ENCODE peak calls at places on chromosomes 3 and 15, in eight cellular contexts. F, X, P, S, C, O, I and H are unnamed samples.

GRCh38 chr15:35753486-35753885 is 207.5 kb upstream of the DPH6 start:
- DNase-seq in P (no peak), O (no peak), I (no peak), F (no peak), X (no peak), S (no peak), C (no peak), H (peak)

GRCh38 chr3:52150860-52151259 is 3.4 kb downstream of the POC1A start:
- DNase-seq in C (no peak), P (no peak), X (no peak), F (no peak), O (no peak), S (no peak), I (no peak), H (no peak)

GRCh38 chr3:160747437-160747836 is 8.6 kb upstream of the PPM1L start:
- DNase-seq in O (no peak), X (no peak), C (no peak), F (no peak), P (no peak), S (no peak), I (no peak), H (no peak)

GRCh38 chr15:31503758-31504461 is 177.3 kb downstream of the KLF13 start:
- DNase-seq in F (peak), O (no peak), I (no peak), C (no peak), X (no peak), P (no peak), S (no peak), H (no peak)

GRCh38 chr15:89978914-89979313 is 22.2 kb upstream of the ZNF710 start:
- DNase-seq in P (no peak), C (no peak), O (no peak), S (no peak), X (no peak), I (no peak), F (no peak), H (no peak)

GRCh38 chr3:70824078-70824477 is 511.6 kb upstream of the MDFIC2 start:
- DNase-seq in S (no peak), C (no peak), X (no peak), P (no peak), I (no peak), O (no peak), F (no peak), H (peak)

GRCh38 chr3:52322466-52322865 is 6.3 kb downstream of the DNAH1 start:
- DNase-seq in X (no peak), P (no peak), F (no peak), I (no peak), O (peak), C (no peak), S (no peak), H (no peak)

GRCh38 chr15:27495963-27496459 is 525.0 kb downstream of the GABRG3 start:
- DNase-seq in I (no peak), C (no peak), O (no peak), S (no peak), F (no peak), P (no peak), X (no peak), H (no peak)

GRCh38 chr15:76998661-76999285 is 3.8 kb downstream of the PSTPIP1 start:
- DNase-seq in O (peak), X (no peak), S (no peak), I (no peak), F (no peak), C (no peak), P (no peak), H (no peak)

GRCh38 chr15:88835646-88836045 is 32.4 kb downstream of the ACAN start:
- DNase-seq in F (no peak), X (no peak), S (no peak), O (no peak), C (no peak), I (no peak), P (no peak), H (peak)

GRCh38 chr3:196138464-196138863 is 56.6 kb upstream of the TFRC start:
- DNase-seq in I (no peak), X (no peak), F (no peak), O (no peak), C (no peak), S (no peak), P (no peak), H (peak)

GRCh38 chr3:33799202-33799551 is 747 bp downstream of the PDCD6IP start:
- DNase-seq in O (no peak), C (no peak), F (no peak), P (no peak), X (no peak), S (no peak), I (peak), H (no peak)

GRCh38 chr15:31977812-31978662 is 52.3 kb upstream of the CHRNA7 start:
- DNase-seq in S (peak), X (peak), F (peak), P (peak), C (peak), I (no peak), O (peak), H (peak)

GRCh38 chr3:35970793-35971192 is 331.5 kb downstream of the ARPP21 start:
- DNase-seq in P (no peak), C (no peak), F (no peak), S (no peak), X (no peak), I (no peak), O (no peak), H (no peak)

GRCh38 chr3:35968223-35968622 is 328.9 kb downstream of the ARPP21 start:
- DNase-seq in C (no peak), I (no peak), P (no peak), O (no peak), S (no peak), F (no peak), X (no peak), H (no peak)

GRCh38 chr3:35965908-35966307 is 326.6 kb downstream of the ARPP21 start:
- DNase-seq in S (peak), P (no peak), I (no peak), C (peak), O (no peak), F (no peak), X (no peak), H (peak)

DNA sequence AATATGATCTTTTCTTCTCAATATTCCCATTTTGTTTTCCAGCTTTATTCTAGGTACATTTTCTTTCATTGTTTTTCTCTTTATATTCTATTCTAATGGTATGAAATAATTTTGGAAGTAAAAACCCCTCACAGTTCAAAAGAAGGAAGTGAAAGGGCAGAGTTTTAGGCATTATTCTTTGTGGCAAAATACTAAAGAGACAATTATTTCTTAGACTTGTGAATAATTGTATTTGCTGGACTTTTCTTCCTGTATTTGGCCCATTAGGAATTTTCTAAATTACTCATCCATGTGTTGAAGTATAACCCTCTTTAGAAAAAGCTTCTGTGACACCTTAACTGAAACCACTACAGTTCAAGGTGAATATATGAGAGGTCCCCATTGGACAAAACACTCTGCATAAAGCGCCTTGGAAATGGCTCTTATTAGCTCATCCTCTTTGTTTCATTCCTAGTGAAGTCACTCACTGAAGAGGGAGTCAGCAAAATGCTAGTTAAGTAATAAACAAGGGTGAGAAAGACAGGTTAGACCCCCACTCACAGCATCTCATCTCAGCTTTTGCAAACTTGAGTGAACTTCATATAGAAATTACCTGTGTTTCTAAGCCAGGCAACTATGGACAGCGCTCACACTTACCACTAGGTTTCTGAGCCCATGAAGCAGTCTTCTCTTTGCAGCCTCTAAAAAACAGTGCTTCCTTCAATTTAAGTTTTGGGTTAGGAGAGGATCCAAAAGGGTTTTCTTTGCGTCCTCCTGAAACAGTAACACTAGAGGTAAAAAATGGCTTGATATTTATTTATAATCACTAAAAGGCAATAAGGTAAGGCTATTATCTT is 327.5 kb downstream of the ARPP21 start:
- DNase-seq in X (no peak), C (no peak), S (no peak), O (no peak), F (no peak), P (no peak), I (no peak), H (no peak)
- TF ChIP-seq CTCF in X (no peak), C (no peak), S (no peak), O (no peak), F (no peak), P (peak), I (no peak), H (peak)

GRCh38 chr3:138220788-138221187 is 33.7 kb downstream of the ARMC8 start:
- DNase-seq in X (no peak), O (no peak), I (no peak), F (no peak), P (no peak), S (no peak), C (no peak), H (peak)

GRCh38 chr3:138222316-138222715 is 35.2 kb downstream of the ARMC8 start:
- DNase-seq in P (no peak), C (no peak), X (no peak), F (no peak), S (no peak), O (no peak), I (peak), H (no peak)

GRCh38 chr3:138222888-138223287 is 35.8 kb downstream of the ARMC8 start:
- DNase-seq in X (no peak), P (no peak), C (no peak), F (no peak), O (no peak), I (no peak), S (no peak), H (no peak)

GRCh38 chr3:138220242-138220641 is 33.1 kb downstream of the ARMC8 start:
- DNase-seq in P (no peak), X (no peak), C (no peak), I (no peak), F (no peak), S (no peak), O (no peak), H (no peak)

GRCh38 chr3:138219255-138219654 is 32.2 kb downstream of the ARMC8 start:
- DNase-seq in X (no peak), O (no peak), I (no peak), P (no peak), F (no peak), S (no peak), C (no peak), H (peak)
- TF ChIP-seq CTCF in X (no peak), O (no peak), I (no peak), P (no peak), F (no peak), S (no peak), C (no peak), H (no peak)

GRCh38 chr3:180854887-180855286 is 57.6 kb upstream of the FXR1 start:
- DNase-seq in C (no peak), O (no peak), F (no peak), P (peak), S (no peak), I (no peak), X (no peak), H (no peak)

GRCh38 chr3:180860180-180860858 is 52.2 kb upstream of the FXR1 start:
- DNase-seq in F (no peak), X (no peak), I (no peak), S (no peak), P (no peak), C (no peak), O (no peak), H (no peak)

GRCh38 chr3:180855956-180856355 is 56.5 kb upstream of the FXR1 start:
- DNase-seq in X (no peak), O (no peak), C (no peak), P (no peak), S (no peak), I (no peak), F (no peak), H (no peak)

GRCh38 chr3:180855364-180855763 is 57.1 kb upstream of the FXR1 start:
- DNase-seq in S (peak), P (peak), X (no peak), F (no peak), C (no peak), O (no peak), I (no peak), H (peak)
- TF ChIP-seq CTCF in S (peak), P (peak), X (no peak), F (no peak), C (no peak), O (peak), I (no peak), H (no peak)

DNA sequence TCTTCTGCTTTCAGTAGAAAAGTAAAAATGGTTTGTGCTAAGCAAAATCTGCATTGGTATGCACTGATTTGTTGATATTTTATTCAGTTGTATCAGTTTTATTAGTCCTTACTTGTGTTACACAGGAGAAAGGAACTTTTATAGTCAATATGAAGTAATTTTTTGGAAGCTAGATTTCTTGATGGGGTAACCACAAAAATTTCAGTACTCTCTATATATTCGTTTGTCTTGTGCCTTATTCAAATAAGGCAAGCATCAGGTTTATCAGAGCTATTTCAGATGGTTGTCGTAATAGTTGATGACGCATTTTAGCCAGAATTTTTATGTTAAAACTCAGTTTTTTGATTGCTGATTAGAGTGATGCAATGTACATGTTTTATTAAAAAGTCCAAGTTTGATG is 50.7 kb upstream of the NIPA1 start:
- DNase-seq in P (no peak), O (no peak), S (no peak), I (no peak), C (no peak), X (no peak), F (no peak), H (peak)
- TF ChIP-seq CTCF in P (no peak), O (no peak), S (no peak), I (no peak), C (no peak), X (no peak), F (no peak), H (no peak)

GRCh38 chr3:99499235-99499798 is 139.1 kb upstream of the COL8A1 start:
- DNase-seq in S (peak), F (no peak), I (no peak), O (no peak), C (peak), X (no peak), P (peak), H (peak)
- TF ChIP-seq CTCF in S (peak), F (peak), I (peak), O (peak), C (peak), X (peak), P (peak), H (peak)

GRCh38 chr3:23493846-23494245 is 290.7 kb downstream of the UBE2E2 start:
- DNase-seq in S (no peak), F (no peak), C (no peak), P (no peak), I (no peak), O (no peak), X (no peak), H (no peak)
- TF ChIP-seq CTCF in S (no peak), F (no peak), C (no peak), P (no peak), I (no peak), O (no peak), X (no peak), H (no peak)

DNA sequence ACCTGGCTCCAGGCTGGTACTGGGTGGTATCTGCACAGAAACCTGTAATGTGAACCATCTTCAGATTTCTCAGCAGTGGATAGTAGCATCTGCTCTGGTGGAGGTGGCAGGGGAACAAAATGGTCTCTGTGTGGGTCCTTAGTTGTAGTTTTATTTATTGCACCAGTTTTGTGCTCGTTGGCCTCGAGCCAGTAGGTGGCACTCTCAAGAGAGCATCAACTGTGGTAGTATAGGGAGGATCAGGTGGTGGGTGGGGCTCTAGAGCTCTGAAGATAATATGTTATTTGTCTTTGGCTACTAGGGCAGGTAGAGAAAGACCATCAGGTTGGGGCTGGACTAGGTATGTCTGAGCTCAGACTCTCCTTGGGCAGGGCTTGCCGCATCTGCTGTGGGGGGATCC is 254.0 kb upstream of the GPR149 start:
- DNase-seq in S (no peak), O (no peak), C (no peak), I (no peak), P (peak), X (no peak), F (no peak), H (no peak)
- TF ChIP-seq CTCF in S (no peak), O (no peak), C (no peak), I (no peak), P (peak), X (no peak), F (no peak), H (no peak)

DNA sequence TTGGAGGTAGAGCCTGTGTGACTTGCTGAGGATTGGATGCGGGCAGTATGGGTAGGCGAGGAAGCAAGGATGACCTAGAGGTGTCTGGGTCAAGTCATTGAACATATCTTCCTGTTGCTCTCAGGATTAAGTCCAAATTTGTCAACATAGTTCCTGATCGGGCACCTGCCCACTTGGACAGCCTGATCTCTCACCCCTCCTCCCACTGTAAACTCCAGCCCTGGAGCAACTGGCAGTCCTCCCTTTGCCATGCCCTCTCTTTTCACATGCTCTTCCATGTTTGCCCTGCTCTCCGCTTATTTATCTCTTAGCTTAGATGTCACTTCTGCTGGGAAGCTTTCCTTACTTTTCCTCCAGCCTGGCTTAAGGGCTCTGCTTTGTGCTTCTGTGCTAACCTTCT is 47.6 kb upstream of the PPP4R2 start:
- DNase-seq in I (no peak), P (no peak), C (no peak), S (no peak), F (no peak), X (no peak), O (no peak), H (no peak)
- TF ChIP-seq CTCF in I (no peak), P (no peak), C (no peak), S (no peak), F (no peak), X (no peak), O (no peak), H (no peak)

GRCh38 chr3:32488609-32489008 is 14.0 kb downstream of the CMTM6 start:
- DNase-seq in P (no peak), S (no peak), F (no peak), I (no peak), C (no peak), X (no peak), O (no peak), H (no peak)
- TF ChIP-seq CTCF in P (no peak), S (no peak), F (no peak), I (no peak), C (no peak), X (no peak), O (no peak), H (no peak)